ENCODE peak calls at places on chromosomes 6 and 20, in seven cellular contexts. N is heart left ventricle; M is brain microvascular endothelial cell; Z is pancreas; O is CD8-positive, alpha-beta memory T cell; U is H1; D is fibroblast of lung. T is an unnamed sample.

GRCh38 chr20:63214514-63214913 is 1.4 kb downstream of the YTHDF1 start:
- DNase-seq in N (no peak), M (no peak), Z (no peak), O (no peak), U (no peak), D (no peak), T (no peak)

GRCh38 chr20:44785768-44786167 is 24.6 kb downstream of the RIMS4 start:
- DNase-seq in N (no peak), M (no peak), Z (no peak), O (no peak), U (peak; percentile 59), D (no peak), T (no peak)

GRCh38 chr20:57047281-57048026 is 219.0 kb downstream of the BMP7 start:
- DNase-seq in N (no peak), M (no peak), Z (no peak), O (no peak), U (no peak), D (no peak), T (no peak)

GRCh38 chr6:56713285-56713684 is 70.6 kb upstream of the DST start:
- DNase-seq in N (no peak), M (peak; percentile 86), Z (no peak), O (no peak), U (no peak), D (peak; percentile 82), T (peak; percentile 63)

GRCh38 chr6:26485401-26485800 is 14.7 kb upstream of the BTN1A1 start:
- DNase-seq in N (no peak), M (no peak), Z (no peak), O (no peak), U (no peak), D (no peak), T (no peak)

GRCh38 chr6:120077489-120077888 is 727.9 kb upstream of the MAN1A1 start:
- DNase-seq in N (no peak), M (no peak), Z (no peak), O (no peak), U (no peak), D (peak; percentile 15), T (no peak)

GRCh38 chr6:41191569-41191968 is 9.4 kb downstream of the TREML2 start:
- DNase-seq in N (no peak), M (no peak), Z (peak; percentile 67), O (peak; percentile 12), U (no peak), D (no peak), T (peak; percentile 61)

GRCh38 chr6:119308048-119308570 is 41.5 kb downstream of the MAN1A1 start:
- DNase-seq in N (no peak), M (peak; percentile 49), Z (no peak), O (no peak), U (no peak), D (peak; percentile 85), T (no peak)

GRCh38 chr6:41021832-41022231 is 17.2 kb downstream of the UNC5CL start:
- DNase-seq in N (peak; percentile 37), M (no peak), Z (no peak), O (no peak), U (no peak), D (peak; percentile 10), T (no peak)

GRCh38 chr6:69650703-69651102 is 146.1 kb downstream of the LMBRD1 start:
- DNase-seq in N (no peak), M (no peak), Z (no peak), O (no peak), U (no peak), D (no peak), T (no peak)

GRCh38 chr6:159594750-159595117 is 98.3 kb downstream of the SOD2 start:
- DNase-seq in N (no peak), M (no peak), Z (no peak), O (no peak), U (no peak), D (peak; percentile 73), T (no peak)

GRCh38 chr20:137668-138131 is 4.7 kb upstream of the DEFB126 start:
- DNase-seq in N (no peak), M (no peak), Z (no peak), O (no peak), U (no peak), D (no peak), T (no peak)

GRCh38 chr20:52427960-52428359 is 236.4 kb upstream of the ZFP64 start:
- DNase-seq in N (no peak), M (no peak), Z (no peak), O (no peak), U (no peak), D (no peak), T (no peak)

GRCh38 chr6:148221580-148221979 is 121.1 kb upstream of the SASH1 start:
- DNase-seq in N (no peak), M (no peak), Z (no peak), O (no peak), U (no peak), D (no peak), T (no peak)

GRCh38 chr6:148217921-148218320 is 124.7 kb upstream of the SASH1 start:
- DNase-seq in N (no peak), M (no peak), Z (no peak), O (no peak), U (no peak), D (no peak), T (no peak)

GRCh38 chr6:148218542-148219258 is 123.9 kb upstream of the SASH1 start:
- DNase-seq in N (peak; percentile 32), M (no peak), Z (no peak), O (no peak), U (no peak), D (no peak), T (no peak)

GRCh38 chr6:148225871-148226270 is 116.8 kb upstream of the SASH1 start:
- DNase-seq in N (no peak), M (no peak), Z (no peak), O (no peak), U (no peak), D (no peak), T (no peak)

DNA sequence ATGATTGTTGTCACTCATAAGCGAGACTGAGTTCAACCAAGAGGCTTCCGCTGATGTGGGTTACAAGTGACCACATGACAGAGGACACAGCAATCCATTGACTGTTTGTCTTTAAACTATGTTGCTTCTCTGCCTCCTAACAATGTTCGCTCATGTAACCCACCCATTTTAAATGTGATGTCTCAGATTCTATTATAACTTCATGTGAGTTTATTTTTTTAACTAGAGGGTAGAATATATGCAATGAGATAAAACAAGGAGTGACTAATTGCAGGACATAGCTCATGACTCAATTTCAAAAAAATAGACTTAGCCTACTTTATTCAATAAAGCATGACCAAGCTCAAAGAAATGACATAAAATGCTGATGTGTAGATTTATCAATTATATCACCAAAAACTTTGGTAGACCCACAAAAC is 119.2 kb upstream of the SASH1 start:
- DNase-seq in N (no peak), M (peak; percentile 65), Z (no peak), O (no peak), U (no peak), D (peak; percentile 40), T (no peak)
- H3K36me3 ChIP-seq in N (no peaks in the 10 kb centered on the region), M (no peaks in the 10 kb centered on the region), Z (no peaks in the 10 kb centered on the region), O (no peaks in the 10 kb centered on the region), U (no peaks in the 10 kb centered on the region), D (no peaks in the 10 kb centered on the region), T (no peaks in the 10 kb centered on the region)

GRCh38 chr6:34890526-34890910 is 1.5 kb downstream of the ANKS1A start:
- DNase-seq in N (no peak), M (no peak), Z (no peak), O (no peak), U (no peak), D (no peak), T (no peak)
- H3K27ac ChIP-seq in N (no peak overlapping the region), M (no peak overlapping the region), Z (no peak overlapping the region), O (no peak overlapping the region), U (no peak overlapping the region), D (no peak overlapping the region), T (no peak overlapping the region)

GRCh38 chr6:75208564-75209431 is 2.9 kb upstream of the COL12A1 start:
- DNase-seq in N (peak; percentile 87), M (peak; percentile 79), Z (peak; percentile 89), O (peak; percentile 71), U (no peak), D (peak; percentile 87), T (peak; percentile 96)
- H3K4me3 ChIP-seq in N (no peak overlapping the region), M (peak overlapping the region; percentile 35), Z (no peak overlapping the region), O (peak overlapping the region; percentile 46), U (peak overlapping the region; percentile 60), D (no peak overlapping the region), T (no peak overlapping the region)

GRCh38 chr20:20740595-20740994 is 28.2 kb upstream of the RALGAPA2 start:
- DNase-seq in N (no peak), M (no peak), Z (no peak), O (no peak), U (no peak), D (peak; percentile 5), T (no peak)

GRCh38 chr20:20736303-20736702 is 23.9 kb upstream of the RALGAPA2 start:
- DNase-seq in N (no peak), M (no peak), Z (no peak), O (no peak), U (no peak), D (no peak), T (no peak)

GRCh38 chr20:20733943-20734342 is 21.5 kb upstream of the RALGAPA2 start:
- DNase-seq in N (no peak), M (no peak), Z (no peak), O (no peak), U (no peak), D (no peak), T (no peak)

GRCh38 chr20:20734475-20734948 is 22.1 kb upstream of the RALGAPA2 start:
- DNase-seq in N (no peak), M (no peak), Z (no peak), O (no peak), U (no peak), D (no peak), T (no peak)

GRCh38 chr20:20737158-20737557 is 24.7 kb upstream of the RALGAPA2 start:
- DNase-seq in N (no peak), M (no peak), Z (no peak), O (no peak), U (no peak), D (no peak), T (no peak)
- H3K36me3 ChIP-seq in N (no peaks in the 10 kb centered on the region), M (no peaks in the 10 kb centered on the region), Z (no peaks in the 10 kb centered on the region), O (no peaks in the 10 kb centered on the region), U (no peaks in the 10 kb centered on the region), D (no peaks in the 10 kb centered on the region), T (no peaks in the 10 kb centered on the region)

DNA sequence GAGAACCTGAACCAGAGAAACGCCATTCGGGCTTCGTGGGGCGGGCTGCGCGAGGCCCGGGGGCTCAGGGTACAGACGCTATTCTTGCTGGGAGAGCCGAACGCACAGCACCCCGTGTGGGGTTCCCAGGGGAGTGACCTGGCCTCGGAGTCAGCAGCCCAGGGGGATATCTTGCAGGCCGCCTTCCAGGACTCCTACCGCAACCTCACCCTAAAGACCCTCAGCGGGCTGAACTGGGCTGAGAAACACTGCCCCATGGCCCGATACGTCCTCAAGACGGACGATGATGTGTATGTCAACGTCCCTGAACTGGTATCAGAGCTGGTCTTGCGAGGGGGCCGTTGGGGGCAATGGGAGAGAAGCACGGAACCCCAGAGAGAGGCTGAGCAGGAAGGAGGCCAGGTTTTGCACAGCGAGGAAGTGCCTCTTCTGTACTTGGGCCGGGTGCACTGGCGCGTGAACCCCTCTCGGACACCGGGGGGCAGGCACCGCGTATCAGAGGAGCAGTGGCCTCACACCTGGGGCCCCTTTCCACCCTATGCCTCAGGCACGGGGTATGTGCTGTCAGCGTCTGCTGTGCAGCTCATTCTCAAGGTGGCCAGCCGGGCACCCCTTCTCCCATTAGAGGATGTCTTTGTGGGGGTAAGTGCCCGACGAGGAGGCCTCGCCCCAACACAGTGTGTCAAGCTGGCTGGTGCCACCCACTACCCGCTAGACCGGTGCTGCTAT is 904 bp downstream of the B3GALT4 start:
- DNase-seq in N (no peak), M (no peak), Z (peak; percentile 59), O (peak; percentile 30), U (no peak), D (peak; percentile 7), T (no peak)
- H3K27ac ChIP-seq in N (peak overlapping the region; percentile 81), M (peak overlapping the region; percentile 22), Z (peak overlapping the region; percentile 82), O (peak overlapping the region; percentile 68), U (peak overlapping the region; percentile 22), D (peak overlapping the region; percentile 67), T (peak overlapping the region; percentile 28)

GRCh38 chr6:4647414-4648365 is 128.5 kb upstream of the CDYL start:
- DNase-seq in N (peak; percentile 87), M (peak; percentile 69), Z (peak; percentile 82), O (no peak), U (peak; percentile 60), D (peak; percentile 82), T (peak; percentile 84)
- H3K4me3 ChIP-seq in N (no peak overlapping the region), M (peak overlapping the region; percentile 39), Z (peak overlapping the region; percentile 34), O (no peak overlapping the region), U (peak overlapping the region; percentile 35), D (peak overlapping the region; percentile 24), T (no peak overlapping the region)

T was measured in aorta.